ENCODE peak calls at places on chromosomes 7 and 10, in six cellular contexts. X, T, L, C, Y and G are unnamed samples.

GRCh38 chr10:19302117-19302516 is 253.5 kb downstream of the MALRD1 start:
- DNase-seq in X (no peak), T (no peak), L (no peak), C (peak), Y (no peak), G (peak)

GRCh38 chr10:101559596-101560292 is 28.3 kb downstream of the POLL start:
- DNase-seq in X (no peak), T (peak), L (no peak), C (no peak), Y (no peak), G (no peak)

GRCh38 chr7:120873367-120873766 is 15.4 kb upstream of the TSPAN12 start:
- DNase-seq in X (no peak), T (no peak), L (no peak), C (no peak), Y (no peak), G (no peak)

GRCh38 chr10:95782274-95782830 is 26.4 kb downstream of the ENTPD1 start:
- DNase-seq in X (no peak), T (no peak), L (no peak), C (no peak), Y (no peak), G (no peak)

GRCh38 chr7:5635461-5636445 is 145.7 kb downstream of the RNF216 start:
- DNase-seq in X (no peak), T (no peak), L (peak), C (peak), Y (no peak), G (no peak)

GRCh38 chr10:64648915-64649314 is 1127.7 kb downstream of the REEP3 start:
- DNase-seq in X (no peak), T (no peak), L (peak), C (no peak), Y (no peak), G (peak)

GRCh38 chr7:85274452-85274851 is 87.6 kb upstream of the SEMA3D start:
- DNase-seq in X (no peak), T (no peak), L (no peak), C (no peak), Y (no peak), G (no peak)

GRCh38 chr7:75628055-75628454 is 110.7 kb downstream of the HIP1 start:
- DNase-seq in X (no peak), T (no peak), L (no peak), C (no peak), Y (no peak), G (no peak)

GRCh38 chr10:84665883-84666463 is 337.6 kb downstream of the CCSER2 start:
- DNase-seq in X (peak), T (no peak), L (peak), C (no peak), Y (no peak), G (peak)

GRCh38 chr10:123134058-123134914 is 1.5 kb upstream of the HMX3 start:
- DNase-seq in X (peak), T (no peak), L (no peak), C (no peak), Y (no peak), G (no peak)

GRCh38 chr7:47340490-47340889 is 241.4 kb downstream of the TNS3 start:
- DNase-seq in X (no peak), T (no peak), L (no peak), C (no peak), Y (no peak), G (no peak)

GRCh38 chr7:24824896-24825295 is 67.6 kb upstream of the GSDME start:
- DNase-seq in X (no peak), T (no peak), L (no peak), C (no peak), Y (no peak), G (no peak)

GRCh38 chr7:142196066-142196840 is 61.6 kb downstream of the PRSS58 start:
- DNase-seq in X (no peak), T (no peak), L (no peak), C (no peak), Y (no peak), G (peak)

GRCh38 chr7:179209-179681 is 13.1 kb upstream of the FAM20C start:
- DNase-seq in X (no peak), T (peak), L (no peak), C (no peak), Y (no peak), G (no peak)

GRCh38 chr10:10618139-10618538 is 399.5 kb upstream of the CELF2 start:
- DNase-seq in X (no peak), T (no peak), L (no peak), C (no peak), Y (no peak), G (no peak)

GRCh38 chr7:1533569-1534329 is 3.2 kb downstream of the MAFK start:
- DNase-seq in X (peak), T (peak), L (no peak), C (peak), Y (peak), G (peak)

GRCh38 chr10:4512557-4513286 is 313.3 kb upstream of the AKR1E2 start:
- DNase-seq in X (no peak), T (peak), L (peak), C (peak), Y (peak), G (peak)

GRCh38 chr7:90850516-90850915 is 254.4 kb downstream of the CDK14 start:
- DNase-seq in X (no peak), T (no peak), L (no peak), C (no peak), Y (no peak), G (no peak)

GRCh38 chr10:132985546-132985900 is 43.2 kb upstream of the CFAP46 start:
- DNase-seq in X (no peak), T (no peak), L (no peak), C (no peak), Y (no peak), G (no peak)

GRCh38 chr10:116538461-116538860 is 7.3 kb upstream of the PNLIP start:
- DNase-seq in X (no peak), T (no peak), L (peak), C (no peak), Y (no peak), G (peak)

GRCh38 chr7:22377690-22378089 is 20.7 kb upstream of the RAPGEF5 start:
- DNase-seq in X (no peak), T (no peak), L (no peak), C (no peak), Y (no peak), G (no peak)

GRCh38 chr10:20228748-20229147 is 412.5 kb downstream of the PLXDC2 start:
- DNase-seq in X (no peak), T (no peak), L (peak), C (no peak), Y (no peak), G (no peak)

GRCh38 chr7:121505540-121506182 is 109.6 kb upstream of the FAM3C start:
- DNase-seq in X (no peak), T (no peak), L (no peak), C (no peak), Y (no peak), G (no peak)

GRCh38 chr10:72011016-72011415 is 46.8 kb downstream of the CHST3 start:
- DNase-seq in X (no peak), T (no peak), L (no peak), C (no peak), Y (no peak), G (no peak)

GRCh38 chr10:86711957-86712708 is 43.8 kb downstream of the LDB3 start:
- DNase-seq in X (no peak), T (peak), L (no peak), C (peak), Y (peak), G (peak)

GRCh38 chr7:105896407-105896842 is 20.0 kb upstream of the ATXN7L1 start:
- DNase-seq in X (no peak), T (no peak), L (no peak), C (no peak), Y (no peak), G (no peak)

GRCh38 chr7:83550100-83550499 is 98.8 kb downstream of the SEMA3E start:
- DNase-seq in X (no peak), T (no peak), L (no peak), C (peak), Y (no peak), G (peak)

GRCh38 chr7:132758983-132759382 is 182.7 kb upstream of the PLXNA4 start:
- DNase-seq in X (no peak), T (no peak), L (no peak), C (no peak), Y (no peak), G (no peak)

GRCh38 chr10:110456523-110457091 is 41.1 kb upstream of the DUSP5 start:
- DNase-seq in X (no peak), T (peak), L (no peak), C (peak), Y (no peak), G (peak)

GRCh38 chr10:97747573-97747972 is 10.6 kb downstream of the ZFYVE27 start:
- DNase-seq in X (no peak), T (no peak), L (no peak), C (no peak), Y (no peak), G (no peak)
- H3K27ac ChIP-seq in X (no peak), T (no peak), L (no peak), C (peak), Y (no peak), G (no peak)

DNA sequence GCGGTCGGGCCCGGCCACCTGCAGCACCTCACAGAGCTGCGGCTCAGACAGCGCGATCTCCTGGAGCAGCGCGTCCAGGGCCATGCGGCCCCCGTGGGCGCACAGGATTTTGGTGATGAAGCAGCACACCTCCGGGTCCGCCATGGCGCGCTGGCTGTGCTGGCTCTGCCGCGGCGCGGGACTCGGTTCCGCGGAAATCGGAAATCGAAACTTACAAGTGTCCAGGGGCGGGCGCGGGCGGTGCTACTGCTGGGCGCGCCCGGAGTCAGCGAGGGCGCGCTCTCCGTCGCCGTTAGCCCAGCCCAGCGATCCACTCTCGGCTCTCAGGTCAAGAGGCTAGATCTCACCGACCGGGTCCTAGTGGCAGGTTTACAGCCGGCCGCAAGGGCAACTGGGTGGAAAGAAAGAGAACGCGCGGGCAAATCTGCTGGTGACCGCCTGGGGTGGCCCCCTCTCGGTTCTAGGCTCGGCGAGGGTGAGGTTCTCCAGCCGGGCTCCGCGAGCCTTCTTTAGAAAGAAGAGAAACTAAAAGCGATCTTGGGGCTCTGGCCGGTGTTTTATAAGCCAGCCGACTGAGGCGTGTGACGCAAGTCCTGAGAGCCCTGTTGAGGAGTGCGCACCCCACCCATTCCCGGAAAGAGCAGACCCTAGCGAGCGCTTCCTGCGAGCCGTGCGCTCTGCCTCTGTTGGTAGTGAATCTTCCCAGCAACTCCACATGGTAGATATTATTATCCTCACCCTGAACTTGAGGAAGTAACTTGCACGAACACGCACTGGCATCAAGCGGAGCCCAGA is at the start of gene ZC3HAV1:
- DNase-seq in X (peak), T (peak), L (peak), C (peak), Y (peak), G (peak)
- TF ChIP-seq CTCF in X (no peak), T (no peak), L (no peak), C (peak), Y (peak), G (no peak)

GRCh38 chr7:3408814-3409595 is 108.0 kb downstream of the SDK1 start:
- DNase-seq in X (no peak), T (no peak), L (no peak), C (no peak), Y (no peak), G (no peak)

GRCh38 chr7:3399858-3400257 is 98.8 kb downstream of the SDK1 start:
- DNase-seq in X (no peak), T (no peak), L (peak), C (peak), Y (no peak), G (no peak)

DNA sequence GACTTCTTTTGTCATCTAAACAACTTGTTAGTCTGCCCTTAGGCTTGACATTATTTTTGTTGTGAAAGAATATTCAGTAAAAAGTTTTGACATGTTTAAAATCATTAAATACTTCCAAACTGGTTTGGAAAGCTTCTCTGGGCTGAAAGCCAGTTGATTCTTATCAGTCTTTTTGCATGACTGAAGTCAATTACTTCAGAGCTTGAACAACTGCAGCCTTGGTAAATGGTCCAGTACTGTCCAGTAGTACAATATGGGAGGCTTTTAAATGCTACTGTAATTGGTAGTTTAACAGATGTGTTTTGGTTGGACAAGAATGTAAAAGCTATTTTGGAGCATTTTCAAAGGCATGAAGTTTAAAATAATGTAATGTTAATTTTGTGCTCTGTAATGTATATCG is 103.4 kb downstream of the SDK1 start:
- DNase-seq in X (no peak), T (no peak), L (no peak), C (no peak), Y (no peak), G (peak)
- H3K27ac ChIP-seq in X (no peak), T (no peak), L (no peak), C (no peak), Y (no peak), G (no peak)

GRCh38 chr10:2625094-2625493 is 442.3 kb upstream of the PFKP start:
- DNase-seq in X (no peak), T (no peak), L (no peak), C (no peak), Y (no peak), G (no peak)

GRCh38 chr10:2620827-2621521 is 446.4 kb upstream of the PFKP start:
- DNase-seq in X (no peak), T (no peak), L (no peak), C (no peak), Y (no peak), G (no peak)

GRCh38 chr10:2619927-2620326 is 447.4 kb upstream of the PFKP start:
- DNase-seq in X (no peak), T (no peak), L (no peak), C (no peak), Y (no peak), G (no peak)

GRCh38 chr10:2623675-2624274 is 443.6 kb upstream of the PFKP start:
- DNase-seq in X (no peak), T (no peak), L (no peak), C (no peak), Y (no peak), G (no peak)

DNA sequence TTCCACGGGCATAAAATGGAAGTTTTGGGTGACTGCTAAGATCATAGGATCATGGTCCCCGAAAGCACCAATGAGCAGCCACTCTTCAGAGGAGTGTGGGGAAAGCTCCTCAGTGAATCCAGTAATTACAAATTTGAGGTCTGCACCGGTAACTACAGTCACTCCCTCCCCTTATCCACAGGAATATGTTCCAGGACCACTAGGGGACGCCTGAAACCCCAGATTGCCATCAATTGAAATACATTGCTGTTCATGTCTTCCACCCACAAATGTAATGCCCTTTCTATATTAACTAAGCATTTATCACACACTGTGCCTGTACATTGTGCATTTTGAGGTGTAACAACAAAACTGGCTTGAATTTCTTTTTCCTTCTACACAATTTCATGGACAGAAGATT is 447.9 kb upstream of the PFKP start:
- DNase-seq in X (peak), T (no peak), L (peak), C (no peak), Y (no peak), G (peak)
- TF ChIP-seq CTCF in X (peak), T (no peak), L (peak), C (no peak), Y (no peak), G (peak)

GRCh38 chr10:114397651-114398145 is 6.6 kb downstream of the AFAP1L2 start:
- DNase-seq in X (no peak), T (peak), L (no peak), C (peak), Y (peak), G (no peak)
- H3K27ac ChIP-seq in X (no peak), T (peak), L (no peak), C (no peak), Y (peak), G (no peak)

GRCh38 chr7:130734525-130735272 is 692 bp upstream of the KLF14 start:
- DNase-seq in X (no peak), T (no peak), L (no peak), C (peak), Y (no peak), G (no peak)

GRCh38 chr7:130735273-130735716 is 1.3 kb upstream of the KLF14 start:
- DNase-seq in X (no peak), T (no peak), L (no peak), C (no peak), Y (no peak), G (no peak)

GRCh38 chr7:130736298-130736900 is 2.4 kb upstream of the KLF14 start:
- DNase-seq in X (no peak), T (no peak), L (no peak), C (no peak), Y (no peak), G (no peak)

GRCh38 chr7:130732980-130733865 is 784 bp downstream of the KLF14 start:
- DNase-seq in X (peak), T (no peak), L (no peak), C (no peak), Y (no peak), G (peak)

DNA sequence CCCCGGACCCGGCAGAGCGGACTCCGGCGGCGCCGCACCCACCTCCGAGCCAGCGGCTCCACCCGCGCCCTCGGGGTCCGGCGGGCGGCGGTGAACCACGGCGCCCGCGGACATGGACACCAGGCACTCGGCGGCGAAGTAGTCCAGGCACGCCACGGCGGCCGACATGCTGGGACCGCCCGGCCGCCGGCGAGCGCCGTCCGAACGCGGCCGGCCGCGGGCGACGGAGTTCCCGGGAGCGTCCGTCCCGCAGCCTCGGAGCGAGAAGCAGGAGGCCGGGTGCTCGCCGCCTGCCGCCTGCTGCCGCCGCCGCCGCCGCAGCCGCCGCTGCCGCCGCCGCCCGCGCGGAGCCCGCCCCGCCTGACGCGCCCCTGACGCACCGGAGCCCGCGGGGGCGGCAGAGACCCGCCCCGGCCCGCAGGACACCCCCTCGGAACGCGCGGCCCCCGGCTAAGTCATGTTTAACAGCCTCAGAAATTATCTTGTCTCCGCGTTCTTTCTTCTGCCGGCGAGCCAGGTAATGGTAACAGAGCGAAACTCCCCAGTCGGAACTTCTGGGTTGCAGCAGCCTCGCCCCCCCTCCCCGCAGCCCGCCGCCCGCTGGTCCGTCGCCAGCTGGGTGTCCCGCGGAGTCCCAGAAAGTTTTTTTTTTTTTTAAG is at the start of gene KLF14:
- DNase-seq in X (peak), T (no peak), L (no peak), C (peak), Y (peak), G (peak)
- TF ChIP-seq CTCF in X (no peak), T (no peak), L (no peak), C (no peak), Y (no peak), G (no peak)

DNA sequence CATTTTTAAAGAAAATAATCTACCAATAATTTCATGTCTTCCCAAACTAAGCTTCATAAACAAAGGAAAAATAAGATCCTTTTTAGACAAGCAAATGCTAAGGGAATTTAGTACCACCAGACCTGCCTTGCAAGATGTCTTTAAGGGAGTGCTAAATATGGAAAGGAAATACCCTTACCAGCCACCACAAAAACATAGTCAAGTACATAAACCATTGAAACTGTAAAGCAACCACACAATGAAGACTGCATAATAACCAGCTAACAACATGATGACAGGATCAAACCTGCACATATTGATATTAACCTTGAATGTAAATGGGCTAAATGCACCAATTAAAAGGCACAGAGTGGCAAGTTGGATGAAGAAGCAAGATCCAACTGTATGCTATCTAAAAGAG is 586.5 kb upstream of the NRG3 start:
- DNase-seq in X (no peak), T (no peak), L (no peak), C (no peak), Y (no peak), G (no peak)
- H3K27ac ChIP-seq in X (no peak), T (no peak), L (no peak), C (no peak), Y (no peak), G (no peak)